ENCODE peak calls at places on chromosomes 6 and 20, in seven cellular contexts. G, Q, X, N, F, D and C are unnamed samples.

GRCh38 chr6:125014157-125014957 is 52.1 kb downstream of the RNF217 start:
- DNase-seq in G (no peak), X (no peak), Q (no peak), F (peak), N (no peak), D (peak), C (peak)

GRCh38 chr20:25543068-25543467 is 42.3 kb downstream of the NINL start:
- DNase-seq in Q (no peak), N (no peak), X (no peak), F (peak), G (no peak), D (peak), C (peak)

GRCh38 chr6:101668496-101668895 is 275.0 kb downstream of the GRIK2 start:
- DNase-seq in F (peak), G (no peak), D (no peak), Q (no peak), N (no peak), X (no peak), C (peak)

GRCh38 chr6:26555505-26556262 is 17.5 kb downstream of the HMGN4 start:
- DNase-seq in G (no peak), X (no peak), F (peak), N (no peak), Q (no peak), D (no peak), C (no peak)

GRCh38 chr6:163926642-163927041 is 512.1 kb downstream of the QKI start:
- DNase-seq in X (no peak), F (peak), D (peak), N (no peak), G (no peak), Q (no peak), C (no peak)

GRCh38 chr6:40520108-40520507 is 67.1 kb downstream of the LRFN2 start:
- DNase-seq in X (no peak), Q (no peak), N (no peak), D (no peak), G (no peak), F (no peak), C (no peak)

GRCh38 chr20:51347871-51348270 is 194.6 kb downstream of the NFATC2 start:
- DNase-seq in X (no peak), N (no peak), Q (no peak), F (no peak), G (no peak), D (no peak), C (no peak)

GRCh38 chr6:43222418-43223059 is 6.7 kb downstream of the DNPH1 start:
- DNase-seq in X (no peak), F (no peak), Q (no peak), G (no peak), N (no peak), D (no peak), C (no peak)

GRCh38 chr20:19692100-19692499 is 66.0 kb upstream of the RIN2 start:
- DNase-seq in G (no peak), X (no peak), D (peak), F (peak), Q (no peak), N (no peak), C (peak)

GRCh38 chr6:34237722-34238506 is 1.2 kb downstream of the HMGA1 start:
- DNase-seq in X (peak), Q (peak), D (no peak), G (no peak), F (no peak), N (peak), C (no peak)

GRCh38 chr6:36615018-36615761 is 21.0 kb downstream of the SRSF3 start:
- DNase-seq in G (no peak), F (peak), Q (peak), N (peak), D (peak), X (peak), C (peak)

GRCh38 chr6:170429457-170429856 is 122.9 kb downstream of the FAM120B start:
- DNase-seq in X (no peak), G (no peak), Q (peak), N (no peak), D (no peak), F (no peak), C (peak)

GRCh38 chr6:42419490-42420280 is 32.0 kb downstream of the TRERF1 start:
- DNase-seq in F (no peak), N (no peak), X (no peak), D (no peak), G (no peak), Q (no peak), C (no peak)

GRCh38 chr20:52859156-52859887 is 112.8 kb upstream of the TSHZ2 start:
- DNase-seq in X (no peak), F (peak), D (peak), Q (no peak), N (no peak), G (no peak), C (peak)

GRCh38 chr6:148461247-148461646 is 118.6 kb downstream of the SASH1 start:
- DNase-seq in Q (no peak), G (no peak), F (no peak), N (no peak), X (no peak), D (no peak), C (no peak)

GRCh38 chr6:131199568-131200272 is 64.5 kb downstream of the AKAP7 start:
- DNase-seq in F (peak), N (peak), G (no peak), Q (peak), D (peak), X (no peak), C (peak)
- TF ChIP-seq CTCF in F (peak), N (peak), G (peak), Q (peak), D (peak), X (peak), C (peak)

DNA sequence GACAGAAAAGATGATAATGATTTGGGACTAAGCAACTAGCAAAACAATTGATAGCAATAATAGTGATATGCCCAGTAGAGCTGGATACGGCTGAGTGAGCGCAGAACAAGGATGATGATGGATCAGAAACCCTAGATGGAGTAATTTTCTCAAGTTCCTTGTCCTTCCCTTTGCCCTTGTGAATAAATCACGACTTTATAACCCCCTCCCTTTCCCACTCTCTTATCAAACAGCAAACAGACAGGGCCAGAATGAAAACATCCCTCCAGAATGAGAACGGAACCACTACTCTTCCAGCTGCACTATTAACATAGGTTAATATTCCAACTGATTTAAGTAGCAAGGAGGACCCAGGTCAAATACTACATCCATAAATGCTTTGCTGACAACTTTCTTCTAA is 1.3 kb upstream of the MTFR2 start:
- DNase-seq in X (no peak), D (no peak), F (no peak), N (no peak), G (no peak), Q (no peak), C (no peak)
- H3K4me3 ChIP-seq in X (no peak), D (no peak), F (no peak), N (no peak), G (no peak), Q (no peak), C (no peak)

DNA sequence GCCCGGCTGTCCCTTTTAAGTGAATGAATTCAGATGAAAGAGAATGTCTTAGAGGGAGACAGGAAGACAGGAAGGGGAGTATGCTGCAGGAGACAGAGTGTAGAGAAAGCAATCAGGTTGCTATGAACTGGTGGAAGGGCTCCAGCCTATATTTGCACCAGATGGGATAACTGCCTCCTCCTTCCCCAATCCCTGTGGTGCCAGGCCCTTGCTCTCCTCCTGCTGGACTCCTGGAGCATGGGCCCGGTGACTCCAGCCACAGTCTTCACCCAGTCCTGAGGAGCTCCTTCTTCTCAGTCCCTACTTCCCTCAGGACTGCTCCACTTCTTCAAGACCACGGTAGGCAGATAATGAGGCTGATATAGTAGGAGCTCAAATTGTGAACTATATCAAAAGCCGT is 91.8 kb downstream of the TMEM200A start:
- DNase-seq in F (no peak), N (no peak), Q (no peak), D (peak), X (no peak), G (no peak), C (no peak)
- TF ChIP-seq CTCF in F (peak), N (no peak), Q (no peak), D (peak), X (no peak), G (no peak), C (peak)

GRCh38 chr20:35171438-35171752 is 477 bp upstream of the PROCR start:
- DNase-seq in G (no peak), D (no peak), Q (no peak), N (no peak), F (no peak), X (no peak), C (no peak)
- H3K4me3 ChIP-seq in G (no peak), D (peak), Q (no peak), N (no peak), F (no peak), X (no peak), C (peak)

GRCh38 chr6:154502564-154502963 is 7.9 kb downstream of the CNKSR3 start:
- DNase-seq in X (no peak), G (no peak), N (no peak), F (no peak), Q (no peak), D (no peak), C (no peak)

GRCh38 chr6:154501287-154501868 is 9.1 kb downstream of the CNKSR3 start:
- DNase-seq in X (no peak), G (no peak), Q (no peak), D (no peak), N (no peak), F (no peak), C (no peak)

GRCh38 chr6:154498340-154498934 is 12.0 kb downstream of the CNKSR3 start:
- DNase-seq in X (no peak), G (no peak), F (peak), N (no peak), D (no peak), Q (no peak), C (no peak)

GRCh38 chr6:154499854-154500589 is 10.5 kb downstream of the CNKSR3 start:
- DNase-seq in N (no peak), X (no peak), Q (no peak), D (no peak), F (no peak), G (no peak), C (no peak)

GRCh38 chr6:154500769-154501171 is 9.7 kb downstream of the CNKSR3 start:
- DNase-seq in F (no peak), Q (peak), G (no peak), N (no peak), X (no peak), D (no peak), C (no peak)
- TF ChIP-seq CTCF in F (peak), Q (peak), G (no peak), N (peak), X (peak), D (peak), C (peak)

GRCh38 chr6:37894585-37894984 is 75.1 kb downstream of the ZFAND3 start:
- DNase-seq in F (no peak), D (no peak), G (no peak), X (no peak), N (no peak), Q (no peak), C (no peak)

GRCh38 chr6:37893262-37893661 is 73.7 kb downstream of the ZFAND3 start:
- DNase-seq in N (no peak), F (no peak), D (no peak), G (no peak), Q (no peak), X (no peak), C (no peak)

GRCh38 chr6:37884548-37884947 is 65.0 kb downstream of the ZFAND3 start:
- DNase-seq in N (no peak), D (no peak), X (no peak), Q (peak), G (no peak), F (peak), C (no peak)

GRCh38 chr6:37891072-37891471 is 71.5 kb downstream of the ZFAND3 start:
- DNase-seq in Q (no peak), D (no peak), F (no peak), X (no peak), G (no peak), N (no peak), C (no peak)

DNA sequence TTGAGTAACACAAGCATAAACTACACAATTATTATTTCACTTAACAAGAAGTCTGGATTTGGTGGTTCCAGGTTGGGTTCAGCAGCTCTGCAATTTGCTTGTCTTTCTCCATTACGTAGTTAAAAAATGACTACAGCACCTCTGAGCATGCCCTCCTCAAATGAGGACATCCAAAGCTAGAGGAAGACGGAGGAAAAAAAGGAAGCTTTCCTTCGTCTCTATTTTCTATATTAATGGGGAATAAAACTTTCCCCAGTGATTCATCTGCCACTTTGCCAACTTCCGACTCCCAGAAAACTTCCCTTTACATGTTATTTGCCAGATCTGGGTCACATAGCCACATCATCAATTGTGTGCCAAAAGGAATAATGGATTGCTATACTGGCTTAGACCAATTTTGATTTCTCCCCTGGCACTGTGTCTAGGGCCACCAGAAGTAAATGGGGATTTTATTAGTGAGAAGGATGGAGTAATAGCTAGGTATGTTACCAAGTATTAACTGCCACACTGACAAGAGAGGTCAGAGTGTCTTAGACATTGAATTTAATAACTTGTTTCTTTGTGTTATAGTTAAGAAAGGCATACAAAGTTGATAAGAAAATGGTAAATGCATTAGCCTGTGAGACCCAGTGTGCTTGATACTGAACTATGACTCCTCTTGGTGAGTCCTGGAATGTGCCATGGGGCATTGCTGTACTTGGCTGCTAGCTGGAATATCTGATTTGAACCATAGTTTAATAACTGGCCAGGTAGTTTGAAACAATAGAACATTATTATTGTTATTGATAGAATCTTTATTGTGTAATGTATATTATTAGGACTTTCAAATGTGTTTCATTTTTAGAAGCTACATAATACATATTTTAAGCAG is 69.7 kb downstream of the ZFAND3 start:
- DNase-seq in D (peak), F (peak), N (no peak), Q (no peak), G (no peak), X (no peak), C (peak)
- H3K4me3 ChIP-seq in D (no peak), F (no peak), N (no peak), Q (no peak), G (no peak), X (no peak), C (no peak)

GRCh38 chr6:151616600-151616999 is 122.8 kb downstream of the CCDC170 start:
- DNase-seq in X (no peak), F (no peak), Q (no peak), D (no peak), G (no peak), N (no peak), C (no peak)
- TF ChIP-seq CTCF in X (no peak), F (no peak), Q (no peak), D (no peak), G (no peak), N (no peak), C (no peak)

DNA sequence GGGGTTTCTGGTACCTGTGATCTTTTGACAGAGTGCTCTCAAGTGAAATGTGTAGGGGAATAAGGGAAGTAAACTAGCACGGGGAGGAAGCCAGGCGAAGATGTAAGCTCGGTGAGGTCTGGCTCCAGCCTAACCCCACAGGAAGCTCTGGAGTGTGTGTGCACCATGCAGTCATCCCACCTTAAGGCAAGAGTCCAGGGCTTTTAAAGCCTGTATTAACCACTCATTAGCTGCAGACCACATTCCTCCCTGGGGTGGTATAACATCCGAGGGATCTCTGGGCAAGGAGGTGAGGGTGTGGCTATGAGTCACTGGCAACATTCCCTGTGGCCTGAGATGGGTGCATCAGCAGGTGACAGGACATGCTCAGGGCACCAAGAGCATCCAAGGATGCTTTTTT is 12.5 kb upstream of the RANBP9 start:
- DNase-seq in D (no peak), Q (no peak), X (no peak), N (no peak), F (peak), G (no peak), C (no peak)
- H3K4me3 ChIP-seq in D (no peak), Q (no peak), X (no peak), N (no peak), F (no peak), G (no peak), C (no peak)

GRCh38 chr6:32118782-32119628 is 9.0 kb downstream of the ATF6B start:
- DNase-seq in Q (peak), N (peak), G (peak), X (peak), D (peak), F (peak), C (peak)

GRCh38 chr6:32114853-32115252 is 5.7 kb upstream of the TNXB start:
- DNase-seq in F (no peak), D (peak), X (no peak), N (no peak), G (no peak), Q (no peak), C (peak)

GRCh38 chr6:32115623-32116022 is 6.5 kb upstream of the TNXB start:
- DNase-seq in X (no peak), D (no peak), Q (no peak), G (no peak), F (no peak), N (no peak), C (no peak)

GRCh38 chr6:32117461-32117860 is 8.3 kb upstream of the TNXB start:
- DNase-seq in G (no peak), F (no peak), Q (no peak), N (no peak), X (no peak), D (no peak), C (no peak)

DNA sequence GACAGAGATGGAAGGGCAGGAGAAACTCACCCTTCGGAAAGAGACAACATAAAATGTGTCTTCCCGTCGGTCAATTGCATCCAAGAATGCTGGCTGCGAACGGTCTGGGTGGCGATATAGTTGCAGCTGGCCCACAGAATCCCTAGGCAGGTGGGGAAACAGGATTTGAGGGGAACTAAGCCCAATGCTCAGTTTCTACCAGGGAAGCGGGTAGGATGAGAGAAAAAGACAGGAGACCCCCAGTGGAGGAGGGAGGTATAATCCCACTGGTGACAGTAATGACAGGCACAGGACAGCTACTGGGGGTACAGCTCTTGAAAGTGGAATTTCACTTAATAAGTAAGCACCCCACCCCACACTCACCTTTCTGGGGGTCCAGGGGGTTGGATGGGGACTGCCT is 7.5 kb upstream of the TNXB start:
- DNase-seq in Q (peak), G (no peak), F (no peak), D (no peak), N (no peak), X (no peak), C (no peak)
- TF ChIP-seq CTCF in Q (peak), G (no peak), F (peak), D (peak), N (peak), X (peak), C (peak)